ENCODE peak calls at places on chromosome 12, in nine cellular contexts. X, O, D, H, F, V, Y, R and Z are unnamed samples.

GRCh38 chr12:49482095-49483051 is 56.5 kb upstream of the KCNH3 start:
- DNase-seq in X (no peak), O (no peak), D (no peak), H (no peak), F (no peak), V (no peak), Y (no peak), R (no peak), Z (no peak)

GRCh38 chr12:64625243-64626077 is 15.2 kb downstream of the RASSF3 start:
- DNase-seq in X (no peak), O (peak; percentile 22), D (no peak), H (peak; percentile 47), F (peak; percentile 22), V (peak; percentile 8), Y (peak; percentile 31), R (peak; percentile 48), Z (peak; percentile 68)

GRCh38 chr12:40198601-40199000 is 26.2 kb upstream of the LRRK2 start:
- DNase-seq in X (no peak), O (no peak), D (no peak), H (no peak), F (no peak), V (no peak), Y (no peak), R (no peak), Z (no peak)

GRCh38 chr12:20011200-20011599 is 357.1 kb upstream of the PDE3A start:
- DNase-seq in X (no peak), O (no peak), D (no peak), H (no peak), F (no peak), V (no peak), Y (no peak), R (no peak), Z (no peak)

GRCh38 chr12:107014050-107014449 is 27.1 kb upstream of the MTERF2 start:
- DNase-seq in X (no peak), O (no peak), D (no peak), H (no peak), F (no peak), V (no peak), Y (peak; percentile 37), R (no peak), Z (no peak)

GRCh38 chr12:122096591-122097149 is 18.1 kb downstream of the MLXIP start:
- DNase-seq in X (no peak), O (no peak), D (no peak), H (no peak), F (no peak), V (no peak), Y (no peak), R (no peak), Z (no peak)

GRCh38 chr12:112986291-112986800 is 8.0 kb downstream of the OAS2 start:
- DNase-seq in X (no peak), O (no peak), D (no peak), H (no peak), F (no peak), V (no peak), Y (no peak), R (no peak), Z (peak; percentile 49)

GRCh38 chr12:34304001-34304400 is 281.7 kb downstream of the ALG10 start:
- DNase-seq in X (no peak), O (no peak), D (no peak), H (no peak), F (no peak), V (no peak), Y (no peak), R (no peak), Z (no peak)

GRCh38 chr12:131455581-131456110 is 255.2 kb upstream of the SFSWAP start:
- DNase-seq in X (no peak), O (no peak), D (no peak), H (no peak), F (no peak), V (no peak), Y (no peak), R (no peak), Z (no peak)

GRCh38 chr12:58882796-58883195 is 37.5 kb downstream of the LRIG3 start:
- DNase-seq in X (no peak), O (no peak), D (no peak), H (no peak), F (no peak), V (no peak), Y (no peak), R (no peak), Z (no peak)

GRCh38 chr12:121465921-121466799 is 66.2 kb downstream of the RNF34 start:
- DNase-seq in X (no peak), O (peak; percentile 36), D (peak; percentile 26), H (no peak), F (no peak), V (no peak), Y (peak; percentile 55), R (peak; percentile 66), Z (no peak)